ENCODE peak calls at places on chromosomes 1 and 21, in six cellular contexts. B, G, F, R, L and K are unnamed samples.
A peak's percentile ranks its signal among the peaks of the same experiment; 100 is the strongest.

GRCh38 chr1:224510880-224511645 is 76.5 kb upstream of the WDR26 start:
- DNase-seq in B (peak; percentile 52), G (no peak), F (no peak), R (no peak), L (no peak), K (peak; percentile 56)

GRCh38 chr1:238648756-238649155 is 737.6 kb upstream of the CHRM3 start:
- DNase-seq in B (no peak), G (no peak), F (no peak), R (no peak), L (no peak), K (no peak)

GRCh38 chr1:161915051-161915503 is 108.6 kb downstream of the OLFML2B start:
- DNase-seq in B (no peak), G (no peak), F (peak; percentile 53), R (no peak), L (no peak), K (no peak)

GRCh38 chr1:47424336-47424982 is 8.4 kb downstream of the FOXE3 start:
- DNase-seq in B (peak; percentile 69), G (peak; percentile 65), F (no peak), R (peak; percentile 63), L (peak; percentile 69), K (peak; percentile 41)

GRCh38 chr1:5994713-5995621 is 2.7 kb upstream of the NPHP4 start:
- DNase-seq in B (no peak), G (no peak), F (peak; percentile 30), R (no peak), L (no peak), K (no peak)

GRCh38 chr1:110312188-110313121 is 26.7 kb upstream of the RBM15 start:
- DNase-seq in B (peak; percentile 75), G (peak; percentile 42), F (peak; percentile 19), R (peak; percentile 54), L (peak; percentile 84), K (peak; percentile 72)

GRCh38 chr1:153563339-153563952 is 2.2 kb downstream of the S100A2 start:
- DNase-seq in B (no peak), G (no peak), F (no peak), R (no peak), L (no peak), K (no peak)

GRCh38 chr1:69055223-69055622 is 512.5 kb upstream of the LRRC7 start:
- DNase-seq in B (no peak), G (no peak), F (no peak), R (no peak), L (no peak), K (no peak)

GRCh38 chr21:44439211-44439600 is 16.1 kb upstream of the LRRC3 start:
- DNase-seq in B (no peak), G (no peak), F (no peak), R (no peak), L (no peak), K (no peak)

GRCh38 chr1:45979778-45980176 is 152.7 kb downstream of the PIK3R3 start:
- DNase-seq in B (no peak), G (no peak), F (no peak), R (no peak), L (no peak), K (no peak)

GRCh38 chr1:226638608-226639007 is 90.0 kb downstream of the STUM start:
- DNase-seq in B (no peak), G (no peak), F (no peak), R (no peak), L (no peak), K (no peak)

GRCh38 chr21:37437376-37438080 is 71.0 kb downstream of the DYRK1A start:
- DNase-seq in B (no peak), G (no peak), F (no peak), R (no peak), L (no peak), K (no peak)

GRCh38 chr21:46089285-46089684 is 8.6 kb upstream of the COL6A2 start:
- DNase-seq in B (no peak), G (no peak), F (no peak), R (no peak), L (no peak), K (no peak)

GRCh38 chr1:150987928-150988327 is 5.8 kb downstream of the ANXA9 start:
- DNase-seq in B (no peak), G (no peak), F (no peak), R (no peak), L (no peak), K (no peak)

GRCh38 chr21:40054403-40054802 is 187.2 kb downstream of the PCP4 start:
- DNase-seq in B (no peak), G (no peak), F (no peak), R (no peak), L (no peak), K (no peak)

GRCh38 chr21:43799301-43799840 is 10.0 kb downstream of the RRP1 start:
- DNase-seq in B (no peak), G (no peak), F (no peak), R (no peak), L (no peak), K (no peak)

GRCh38 chr1:32042330-32042729 is 28.7 kb downstream of the KHDRBS1 start:
- DNase-seq in B (no peak), G (no peak), F (no peak), R (no peak), L (no peak), K (no peak)

GRCh38 chr1:47449702-47450552 is 12.1 kb downstream of the FOXD2 start:
- DNase-seq in B (peak; percentile 57), G (peak; percentile 67), F (no peak), R (no peak), L (peak; percentile 94), K (no peak)

GRCh38 chr21:45152265-45152746 is 77.9 kb downstream of the ADARB1 start:
- DNase-seq in B (peak; percentile 92), G (no peak), F (no peak), R (no peak), L (peak; percentile 58), K (peak; percentile 94)

GRCh38 chr1:97634758-97635157 is 286.1 kb downstream of the DPYD start:
- DNase-seq in B (no peak), G (no peak), F (no peak), R (no peak), L (no peak), K (no peak)

GRCh38 chr1:97632776-97633175 is 288.1 kb downstream of the DPYD start:
- DNase-seq in B (no peak), G (no peak), F (no peak), R (no peak), L (no peak), K (no peak)

GRCh38 chr1:97640677-97641076 is 280.2 kb downstream of the DPYD start:
- DNase-seq in B (no peak), G (no peak), F (no peak), R (no peak), L (no peak), K (no peak)

GRCh38 chr1:97632075-97632474 is 288.8 kb downstream of the DPYD start:
- DNase-seq in B (no peak), G (no peak), F (no peak), R (no peak), L (no peak), K (no peak)

DNA sequence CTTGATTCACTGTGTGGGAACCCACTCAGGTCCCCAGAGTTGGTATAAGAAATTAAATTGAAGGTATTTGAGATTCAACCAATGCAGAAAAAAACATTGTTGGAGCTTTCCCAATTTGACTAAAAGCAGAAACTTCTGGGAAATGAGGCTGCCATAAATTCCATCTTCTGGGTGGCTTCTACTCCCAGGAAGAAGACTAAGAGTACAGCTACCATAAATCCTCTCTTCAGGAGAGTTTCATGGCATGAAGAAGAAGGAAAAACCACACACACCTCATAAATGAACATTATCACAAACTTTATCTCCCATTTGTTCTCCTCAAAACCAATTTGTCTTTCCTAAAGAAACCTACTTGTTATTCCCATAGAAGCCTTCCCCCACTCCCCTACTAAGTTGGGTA is 283.9 kb downstream of the DPYD start:
- DNase-seq in B (no peak), G (no peak), F (no peak), R (no peak), L (no peak), K (no peak)
- TF ChIP-seq MAX in B (no peak), G (no peak), F (no peak), R (no peak), L (no peak), K (no peak)

GRCh38 chr1:50978144-50978851 is 8.3 kb downstream of the CDKN2C start:
- DNase-seq in B (peak; percentile 86), G (no peak), F (no peak), R (no peak), L (peak; percentile 90), K (peak; percentile 84)
- TF ChIP-seq CTCF in B (no peak), G (no peak), F (no peak), R (no peak), L (no peak), K (no peak)

DNA sequence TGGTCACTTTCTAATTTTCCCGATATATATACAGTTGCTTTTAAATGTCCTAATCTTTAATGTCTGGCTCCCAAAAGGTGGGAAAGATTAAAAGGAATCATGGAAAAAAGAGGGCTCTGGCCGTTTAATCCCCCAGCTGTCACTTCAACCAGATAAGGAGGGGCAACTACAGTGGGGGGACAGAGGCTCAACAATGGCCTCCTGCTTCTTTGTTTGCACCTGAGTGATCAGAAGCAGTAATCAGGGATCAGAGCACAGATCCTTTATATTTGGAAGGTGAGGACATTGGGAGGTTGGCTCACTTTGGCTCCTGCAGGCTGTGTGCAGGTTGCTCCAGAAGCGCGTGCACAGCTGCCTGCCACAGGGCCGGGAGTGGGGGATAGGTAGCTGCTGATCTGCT is 212.8 kb downstream of the FMN2 start:
- DNase-seq in B (no peak), G (no peak), F (no peak), R (no peak), L (no peak), K (no peak)
- TF ChIP-seq MAX in B (no peak), G (no peak), F (no peak), R (no peak), L (no peak), K (no peak)

GRCh38 chr21:34075099-34075425 is 1.7 kb downstream of the MRPS6 start:
- DNase-seq in B (no peak), G (no peak), F (no peak), R (no peak), L (no peak), K (no peak)

GRCh38 chr21:34075760-34076159 is 2.4 kb downstream of the MRPS6 start:
- DNase-seq in B (peak; percentile 22), G (no peak), F (no peak), R (no peak), L (no peak), K (peak; percentile 48)

GRCh38 chr21:34073749-34074282 is 438 bp downstream of the MRPS6 start:
- DNase-seq in B (peak; percentile 69), G (no peak), F (no peak), R (no peak), L (peak; percentile 54), K (peak; percentile 49)

GRCh38 chr21:34073032-34073748 is at the start of the genes MRPS6 and SLC5A3:
- DNase-seq in B (peak; percentile 93), G (peak; percentile 13), F (no peak), R (peak; percentile 54), L (peak; percentile 91), K (peak; percentile 88)

DNA sequence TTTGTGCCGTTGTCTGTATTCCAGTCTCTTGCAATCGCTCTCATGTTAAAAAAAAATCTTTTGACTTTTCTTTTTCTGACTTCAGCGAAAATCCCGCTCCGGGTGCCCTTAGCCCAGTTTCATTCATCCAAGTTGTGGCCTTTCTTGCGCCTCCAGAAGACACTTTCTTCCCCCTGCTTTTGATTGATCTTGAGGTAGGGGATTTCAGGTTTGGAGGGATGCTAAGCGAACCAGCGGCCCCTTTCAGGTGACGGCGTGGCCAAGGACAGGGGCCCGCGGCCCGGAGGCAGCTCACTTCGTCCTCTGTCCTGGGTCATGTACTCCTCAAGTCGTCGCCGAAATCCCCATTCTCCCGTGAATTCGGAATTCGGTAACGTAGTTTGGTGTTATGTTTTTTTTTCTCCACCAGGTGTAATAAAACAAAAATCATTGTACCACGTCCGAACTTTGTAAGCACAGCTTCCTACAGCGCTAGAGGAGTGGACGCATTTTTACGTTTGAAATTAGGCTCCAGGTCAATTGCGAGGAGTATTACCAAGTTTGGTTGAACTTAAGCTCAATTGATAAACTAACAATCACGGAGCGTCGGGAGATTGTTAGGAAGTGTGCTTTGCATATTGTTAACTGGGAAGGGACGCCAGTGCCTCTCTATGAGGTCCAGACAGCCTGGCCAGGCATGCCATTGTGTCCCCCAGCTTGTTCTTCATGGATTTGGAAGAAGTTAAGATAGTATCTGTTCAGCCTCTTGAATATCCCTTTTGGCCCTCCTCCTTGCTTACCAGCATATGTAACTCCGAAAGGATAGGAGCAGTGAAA is 1.1 kb downstream of the MRPS6 start:
- DNase-seq in B (peak; percentile 49), G (no peak), F (no peak), R (no peak), L (peak; percentile 58), K (no peak)
- TF ChIP-seq CTCF in B (no peak), G (no peak), F (no peak), R (no peak), L (no peak), K (no peak)